ENCODE peak calls at places on chromosomes 13 and 19, in eight cellular contexts. W is HFF-Myc, J is T-helper 9 cell, I is cardiac fibroblast, O is dermis blood vessel endothelial cell, E is posterior cingulate gyrus, H is head of caudate nucleus, V is neural crest cell. Y is an unnamed sample.

GRCh38 chr13:64723735-64724134 is 2506.4 kb downstream of the PCDH9 start:
- DNase-seq in H (no peak), E (no peak), V (no peak), W (peak), O (peak), J (no peak), I (peak), Y (peak)

GRCh38 chr13:31814523-31814922 is 75.2 kb downstream of the RXFP2 start:
- DNase-seq in W (no peak), O (no peak), I (no peak), J (no peak), H (no peak), E (no peak), V (no peak), Y (no peak)

GRCh38 chr19:56917998-56918397 is 77.5 kb upstream of the PEG3 start:
- DNase-seq in W (no peak), V (no peak), E (no peak), J (no peak), H (peak), I (no peak), O (no peak), Y (no peak)

GRCh38 chr13:77896977-77897376 is 21.7 kb downstream of the EDNRB start:
- DNase-seq in O (peak), I (peak), W (no peak), E (no peak), J (no peak), H (no peak), V (no peak), Y (no peak)

GRCh38 chr19:37551123-37551993 is 43.2 kb downstream of the ZNF571 start:
- DNase-seq in J (peak), E (no peak), W (no peak), I (peak), H (peak), V (no peak), O (peak), Y (peak)

GRCh38 chr19:45768644-45769053 is 403 bp downstream of the SIX5 start:
- DNase-seq in O (peak), E (no peak), I (peak), H (no peak), J (peak), V (peak), W (no peak), Y (no peak)

GRCh38 chr19:35901854-35902661 is at the start of gene HCST:
- DNase-seq in E (no peak), W (no peak), J (peak), O (no peak), I (no peak), H (no peak), V (no peak), Y (peak)

GRCh38 chr13:43425234-43425633 is 361.5 kb downstream of the ENOX1 start:
- DNase-seq in J (no peak), W (no peak), H (no peak), E (no peak), I (no peak), O (no peak), V (no peak), Y (no peak)

GRCh38 chr19:589693-590395 is at the start of gene HCN2:
- DNase-seq in O (no peak), J (no peak), V (no peak), W (no peak), E (no peak), I (no peak), H (no peak), Y (no peak)

GRCh38 chr13:24199016-24199415 is 38.5 kb downstream of the SPATA13 start:
- DNase-seq in H (no peak), W (no peak), V (no peak), E (no peak), I (no peak), J (no peak), O (no peak), Y (no peak)

GRCh38 chr13:75963318-75963717 is 327.2 kb downstream of the LMO7 start:
- DNase-seq in J (no peak), H (no peak), V (no peak), I (peak), E (no peak), O (no peak), W (no peak), Y (no peak)

GRCh38 chr13:76944457-76944856 is 3.9 kb upstream of the ACOD1 start:
- DNase-seq in O (peak), W (no peak), J (no peak), V (no peak), I (peak), E (no peak), H (no peak), Y (no peak)

GRCh38 chr19:49136771-49137171 is 17.4 kb downstream of the PPFIA3 start:
- DNase-seq in I (peak), H (no peak), V (no peak), W (no peak), O (no peak), J (no peak), E (no peak), Y (no peak)

GRCh38 chr19:15448778-15449619 is 757 bp downstream of the WIZ start:
- DNase-seq in J (no peak), O (no peak), W (no peak), V (no peak), H (no peak), I (peak), E (no peak), Y (no peak)

GRCh38 chr19:6963937-6964336 is 57.3 kb downstream of the MBD3L2B start:
- DNase-seq in J (peak), O (peak), W (no peak), I (no peak), H (no peak), E (no peak), V (no peak), Y (no peak)

GRCh38 chr19:35454663-35455062 is 6.6 kb downstream of the FFAR2 start:
- DNase-seq in E (no peak), W (no peak), V (no peak), I (no peak), O (no peak), J (no peak), H (no peak), Y (no peak)

GRCh38 chr19:8366961-8367326 is 3.0 kb downstream of the ANGPTL4 start:
- DNase-seq in O (peak), W (no peak), V (no peak), H (peak), J (no peak), E (no peak), I (peak), Y (no peak)

GRCh38 chr13:37085656-37086055 is 19.8 kb downstream of the CSNK1A1L start:
- DNase-seq in I (no peak), W (no peak), O (no peak), V (no peak), J (no peak), E (no peak), H (no peak), Y (no peak)

GRCh38 chr13:32409561-32410440 is 18.1 kb downstream of the N4BP2L1 start:
- DNase-seq in V (no peak), O (no peak), I (peak), J (no peak), E (no peak), W (no peak), H (no peak), Y (no peak)

GRCh38 chr13:110308377-110309158 is 1.5 kb downstream of the COL4A2 start:
- DNase-seq in E (no peak), V (peak), O (peak), W (no peak), I (peak), J (no peak), H (no peak), Y (no peak)

GRCh38 chr19:49975051-49975450 is 14.1 kb upstream of the SIGLEC11 start:
- DNase-seq in V (no peak), W (no peak), E (no peak), J (no peak), H (no peak), O (no peak), I (no peak), Y (no peak)

GRCh38 chr13:34750078-34750703 is 191.9 kb upstream of the NBEA start:
- DNase-seq in O (no peak), E (peak), W (no peak), J (no peak), H (peak), I (peak), V (no peak), Y (no peak)

GRCh38 chr13:19171563-19171962 is 10.1 kb downstream of the TUBA3C start:
- DNase-seq in V (no peak), O (no peak), I (no peak), H (no peak), W (no peak), J (no peak), E (no peak), Y (no peak)

Y was measured in BJ.